ENCODE peak calls at places on chromosomes 11 and 22, in six cellular contexts. P is amygdala, O is globus pallidus, C is GM12891, V is activated B cell treated with CpG ODN at 0.5 μM for 24 hours, I is endodermal cell. N is an unnamed sample.

GRCh38 chr11:47109882-47110281 is 66.8 kb downstream of the ARFGAP2 start:
- DNase-seq in P (no peak), O (no peak), C (no peak), V (no peak), I (no peak), N (no peak)

GRCh38 chr11:85682330-85683305 is 3.4 kb downstream of the CCDC89 start:
- DNase-seq in P (no peak), O (peak), C (peak), V (peak), I (no peak), N (no peak)

GRCh38 chr11:109405671-109406070 is 16.3 kb upstream of the C11orf87 start:
- DNase-seq in P (no peak), O (no peak), C (no peak), V (no peak), I (no peak), N (peak)

GRCh38 chr22:38017272-38017920 is 33.0 kb upstream of the SOX10 start:
- DNase-seq in P (peak), O (peak), C (no peak), V (no peak), I (no peak), N (no peak)

GRCh38 chr11:19433367-19433766 is 192.6 kb upstream of the E2F8 start:
- DNase-seq in P (no peak), O (peak), C (no peak), V (no peak), I (no peak), N (no peak)

GRCh38 chr11:99932684-99933083 is 754.4 kb upstream of the ARHGAP42 start:
- DNase-seq in P (no peak), O (no peak), C (no peak), V (no peak), I (no peak), N (no peak)

GRCh38 chr22:36356708-36357694 is 30.8 kb downstream of the MYH9 start:
- DNase-seq in P (no peak), O (no peak), C (no peak), V (no peak), I (no peak), N (no peak)

GRCh38 chr22:24326266-24326665 is 55.6 kb downstream of the SPECC1L start:
- DNase-seq in P (no peak), O (no peak), C (no peak), V (no peak), I (peak), N (no peak)

GRCh38 chr22:44360686-44361381 is 48.1 kb upstream of the SHISAL1 start:
- DNase-seq in P (no peak), O (no peak), C (no peak), V (no peak), I (peak), N (no peak)

GRCh38 chr11:59206635-59207034 is 6.1 kb downstream of the MPEG1 start:
- DNase-seq in P (no peak), O (no peak), C (no peak), V (no peak), I (peak), N (no peak)

GRCh38 chr11:109040303-109040702 is 375.4 kb downstream of the DDX10 start:
- DNase-seq in P (no peak), O (no peak), C (no peak), V (no peak), I (peak), N (no peak)

GRCh38 chr22:39689421-39689820 is 118.9 kb downstream of the CACNA1I start:
- DNase-seq in P (no peak), O (no peak), C (no peak), V (no peak), I (no peak), N (no peak)

GRCh38 chr22:37827056-37827455 is 3.9 kb downstream of the GALR3 start:
- DNase-seq in P (peak), O (peak), C (no peak), V (no peak), I (no peak), N (no peak)

GRCh38 chr11:131217313-131218297 is 152.8 kb upstream of the NTM start:
- DNase-seq in P (no peak), O (no peak), C (no peak), V (no peak), I (peak), N (no peak)

GRCh38 chr11:58286249-58286648 is 18.2 kb upstream of the OR10W1 start:
- DNase-seq in P (no peak), O (no peak), C (peak), V (no peak), I (peak), N (peak)

GRCh38 chr11:66739983-66740382 is 11.0 kb upstream of the SPTBN2 start:
- DNase-seq in P (no peak), O (no peak), C (no peak), V (no peak), I (no peak), N (no peak)

GRCh38 chr11:45846174-45846675 is 1.1 kb upstream of the CRY2 start:
- DNase-seq in P (no peak), O (no peak), C (no peak), V (no peak), I (no peak), N (no peak)

GRCh38 chr11:113014262-113014661 is 53.0 kb downstream of the NCAM1 start:
- DNase-seq in P (no peak), O (peak), C (no peak), V (no peak), I (no peak), N (no peak)

GRCh38 chr22:30270841-30271240 is 4.2 kb upstream of the OSM start:
- DNase-seq in P (no peak), O (peak), C (no peak), V (no peak), I (no peak), N (no peak)

GRCh38 chr22:50226224-50227165 is 18.3 kb downstream of the TUBGCP6 start:
- DNase-seq in P (no peak), O (no peak), C (no peak), V (no peak), I (no peak), N (no peak)

GRCh38 chr11:112113539-112114457 is 27.1 kb downstream of the SDHD start:
- DNase-seq in P (no peak), O (peak), C (no peak), V (no peak), I (no peak), N (no peak)

GRCh38 chr11:79594839-79595238 is 154.0 kb upstream of the TENM4 start:
- DNase-seq in P (no peak), O (no peak), C (no peak), V (no peak), I (no peak), N (no peak)

GRCh38 chr11:118338637-118339061 is 3.9 kb downstream of the CD3D start:
- DNase-seq in P (no peak), O (no peak), C (peak), V (no peak), I (no peak), N (no peak)